ENCODE peak calls at places on chromosomes 3 and 15, in eight cellular contexts. L, M, Q, V, N, B, R and D are unnamed samples.

GRCh38 chr3:64612916-64613526 is 74.8 kb downstream of the ADAMTS9 start:
- DNase-seq in L (peak), M (no peak), Q (no peak), V (no peak), N (no peak), B (no peak), R (no peak), D (peak)

GRCh38 chr3:71244153-71245051 is 339.1 kb downstream of the FOXP1 start:
- DNase-seq in L (peak), M (peak), Q (peak), V (no peak), N (no peak), B (peak), R (no peak), D (peak)

GRCh38 chr15:89429986-89430385 is 66.4 kb downstream of the RHCG start:
- DNase-seq in L (no peak), M (no peak), Q (no peak), V (no peak), N (no peak), B (no peak), R (no peak), D (no peak)

GRCh38 chr3:175207361-175207760 is 348.2 kb downstream of the NAALADL2 start:
- DNase-seq in L (no peak), M (no peak), Q (peak), V (no peak), N (no peak), B (no peak), R (no peak), D (no peak)

GRCh38 chr3:141979050-141979671 is 102.7 kb downstream of the ATP1B3 start:
- DNase-seq in L (peak), M (no peak), Q (peak), V (no peak), N (no peak), B (no peak), R (no peak), D (no peak)

GRCh38 chr3:123476967-123477750 is 28.3 kb upstream of the ADCY5 start:
- DNase-seq in L (no peak), M (no peak), Q (no peak), V (no peak), N (no peak), B (peak), R (no peak), D (no peak)

GRCh38 chr3:50028336-50028735 is 60.4 kb upstream of the RBM5 start:
- DNase-seq in L (peak), M (no peak), Q (no peak), V (no peak), N (no peak), B (no peak), R (no peak), D (no peak)

GRCh38 chr15:47431501-47431900 is 285.8 kb upstream of the SEMA6D start:
- DNase-seq in L (peak), M (no peak), Q (peak), V (no peak), N (peak), B (no peak), R (no peak), D (no peak)

GRCh38 chr3:65493371-65493882 is 545.3 kb downstream of the MAGI1 start:
- DNase-seq in L (no peak), M (no peak), Q (no peak), V (no peak), N (no peak), B (no peak), R (no peak), D (no peak)

GRCh38 chr3:25982756-25983155 is 192.9 kb downstream of the OXSM start:
- DNase-seq in L (no peak), M (no peak), Q (no peak), V (no peak), N (no peak), B (no peak), R (no peak), D (no peak)

GRCh38 chr15:89830622-89831021 is 16.0 kb upstream of the ANPEP start:
- DNase-seq in L (no peak), M (no peak), Q (no peak), V (no peak), N (no peak), B (no peak), R (no peak), D (no peak)

GRCh38 chr3:183082355-183082915 is 16.9 kb downstream of the MCCC1 start:
- DNase-seq in L (no peak), M (no peak), Q (no peak), V (no peak), N (no peak), B (no peak), R (no peak), D (no peak)

GRCh38 chr3:65807225-65807624 is 231.5 kb downstream of the MAGI1 start:
- DNase-seq in L (no peak), M (no peak), Q (no peak), V (no peak), N (no peak), B (no peak), R (no peak), D (no peak)

GRCh38 chr15:77209221-77209620 is 138.3 kb upstream of the TSPAN3 start:
- DNase-seq in L (no peak), M (no peak), Q (no peak), V (no peak), N (no peak), B (no peak), R (no peak), D (no peak)

GRCh38 chr3:178382388-178383061 is 153.7 kb upstream of the KCNMB2 start:
- DNase-seq in L (peak), M (no peak), Q (peak), V (no peak), N (peak), B (no peak), R (no peak), D (no peak)

GRCh38 chr15:77832874-77833273 is 200.2 kb upstream of the LINGO1 start:
- DNase-seq in L (no peak), M (no peak), Q (no peak), V (no peak), N (no peak), B (no peak), R (no peak), D (no peak)

GRCh38 chr3:66256806-66257205 is 36.0 kb downstream of the SLC25A26 start:
- DNase-seq in L (peak), M (no peak), Q (no peak), V (no peak), N (no peak), B (no peak), R (no peak), D (no peak)

GRCh38 chr15:45287400-45287799 is 35.4 kb downstream of the SLC28A2 start:
- DNase-seq in L (no peak), M (no peak), Q (no peak), V (no peak), N (no peak), B (no peak), R (no peak), D (no peak)

GRCh38 chr3:19147905-19148767 is at the start of gene KCNH8:
- DNase-seq in L (no peak), M (no peak), Q (no peak), V (no peak), N (no peak), B (peak), R (peak), D (peak)

GRCh38 chr3:116155830-116156229 is 289.5 kb downstream of the LSAMP start:
- DNase-seq in L (no peak), M (no peak), Q (peak), V (no peak), N (no peak), B (no peak), R (no peak), D (no peak)

GRCh38 chr3:26246901-26247300 is 375.7 kb upstream of the LRRC3B start:
- DNase-seq in L (no peak), M (no peak), Q (no peak), V (no peak), N (no peak), B (no peak), R (no peak), D (no peak)

GRCh38 chr3:169929830-169930519 is 18.6 kb downstream of the SAMD7 start:
- DNase-seq in L (no peak), M (no peak), Q (no peak), V (no peak), N (no peak), B (no peak), R (no peak), D (no peak)

GRCh38 chr15:96242761-96243160 is 87.7 kb upstream of the NR2F2 start:
- DNase-seq in L (no peak), M (no peak), Q (no peak), V (no peak), N (no peak), B (no peak), R (no peak), D (no peak)

GRCh38 chr15:99981223-99981647 is 248.0 kb upstream of the LYSMD4 start:
- DNase-seq in L (no peak), M (no peak), Q (no peak), V (no peak), N (no peak), B (no peak), R (no peak), D (no peak)

GRCh38 chr3:85342915-85343314 is 384.1 kb downstream of the CADM2 start:
- DNase-seq in L (no peak), M (no peak), Q (no peak), V (no peak), N (no peak), B (peak), R (no peak), D (no peak)

GRCh38 chr3:39962566-39962965 is 153.2 kb downstream of the MYRIP start:
- DNase-seq in L (peak), M (no peak), Q (no peak), V (no peak), N (peak), B (no peak), R (no peak), D (no peak)

GRCh38 chr3:171933441-171933840 is 90.3 kb downstream of the TMEM212 start:
- DNase-seq in L (no peak), M (no peak), Q (no peak), V (no peak), N (no peak), B (no peak), R (no peak), D (no peak)

GRCh38 chr3:188605231-188605630 is 451.3 kb downstream of the LPP start:
- DNase-seq in L (peak), M (no peak), Q (no peak), V (no peak), N (no peak), B (no peak), R (no peak), D (no peak)

GRCh38 chr3:38374221-38374620 is 27.6 kb downstream of the XYLB start:
- DNase-seq in L (no peak), M (no peak), Q (no peak), V (no peak), N (no peak), B (no peak), R (peak), D (no peak)

GRCh38 chr3:38049358-38050126 is 10.5 kb downstream of the DLEC1 start:
- DNase-seq in L (no peak), M (no peak), Q (no peak), V (no peak), N (no peak), B (no peak), R (no peak), D (no peak)